ENCODE peak calls at places on chromosomes 1 and 21, in five cellular contexts. N is heart right ventricle; J is brain microvascular endothelial cell; X is stimulated activated CD4-positive, alpha-beta T cell treated with anti-CD3 and anti-CD28 coated beads, Interleukin-1b, Interleukin-23, amount 100 ng/mL, for 24 hours; F is caudate nucleus. B is an unnamed sample.

GRCh38 chr1:159867322-159868064 is 5.0 kb upstream of the VSIG8 start:
- DNase-seq in N (no peak), J (no peak), X (no peak), F (no peak), B (peak)

GRCh38 chr1:50108497-50109073 is at the start of gene ELAVL4:
- DNase-seq in N (no peak), J (no peak), F (no peak), X (no peak), B (peak)

GRCh38 chr1:58119971-58120370 is 426.6 kb downstream of the OMA1 start:
- DNase-seq in F (no peak), J (no peak), N (no peak), X (no peak), B (no peak)

GRCh38 chr1:222865718-222866117 is 50.9 kb downstream of the DISP1 start:
- DNase-seq in N (no peak), J (no peak), X (no peak), F (no peak), B (no peak)

GRCh38 chr1:215476541-215476940 is 90.6 kb upstream of the KCTD3 start:
- DNase-seq in J (no peak), N (no peak), F (no peak), X (no peak), B (no peak)

GRCh38 chr21:31446206-31446900 is 102.3 kb upstream of the TIAM1 start:
- DNase-seq in N (no peak), F (no peak), J (peak), X (no peak), B (no peak)

GRCh38 chr21:34952701-34953100 is 96.4 kb downstream of the RUNX1 start:
- DNase-seq in X (no peak), N (no peak), F (no peak), J (no peak), B (no peak)

GRCh38 chr1:40776236-40777072 is 7.1 kb upstream of the KCNQ4 start:
- DNase-seq in F (no peak), J (no peak), N (no peak), X (no peak), B (no peak)

GRCh38 chr1:241716915-241717651 is 65.0 kb downstream of the WDR64 start:
- DNase-seq in J (no peak), F (no peak), X (no peak), N (no peak), B (no peak)

GRCh38 chr1:162882248-162882666 is 21.3 kb upstream of the CCDC190 start:
- DNase-seq in X (no peak), J (no peak), F (no peak), N (no peak), B (no peak)

GRCh38 chr1:12173631-12174121 is 6.9 kb downstream of the TNFRSF1B start:
- DNase-seq in J (no peak), F (no peak), X (peak), N (no peak), B (no peak)

GRCh38 chr21:46153259-46154154 is 1.9 kb downstream of the FTCD start:
- DNase-seq in F (no peak), X (no peak), J (no peak), N (peak), B (peak)

GRCh38 chr21:33265664-33266049 is 510 bp upstream of the IL10RB start:
- DNase-seq in N (no peak), X (no peak), F (no peak), J (no peak), B (peak)

GRCh38 chr1:15244813-15245212 is 2.2 kb upstream of the FHAD1 start:
- DNase-seq in F (no peak), N (no peak), X (no peak), J (no peak), B (no peak)

GRCh38 chr1:169529068-169529642 is 43.4 kb upstream of the SLC19A2 start:
- DNase-seq in N (no peak), F (no peak), X (no peak), J (no peak), B (peak)

GRCh38 chr1:207823880-207824566 is 72.2 kb downstream of the CD46 start:
- DNase-seq in J (peak), F (no peak), X (no peak), N (peak), B (peak)